ENCODE peak calls at places on chromosome 18, in five cellular contexts. J is CD4-positive, alpha-beta T cell; P is heart right ventricle; W is body of pancreas; B is CD8-positive, alpha-beta memory T cell. L is an unnamed sample.

GRCh38 chr18:42330296-42330695 is 375.3 kb downstream of the PIK3C3 start:
- DNase-seq in J (no peak), P (no peak), W (no peak), B (no peak), L (no peak)

GRCh38 chr18:48640566-48641270 is 101.9 kb downstream of the CTIF start:
- DNase-seq in J (no peak), P (no peak), W (no peak), B (no peak), L (no peak)

GRCh38 chr18:55900380-55900779 is 312.4 kb upstream of the TCF4 start:
- DNase-seq in J (no peak), P (no peak), W (no peak), B (no peak), L (no peak)

GRCh38 chr18:59085797-59086196 is 53.9 kb upstream of the SEC11C start:
- DNase-seq in J (no peak), P (no peak), W (no peak), B (no peak), L (no peak)

GRCh38 chr18:48229445-48230052 is 179.6 kb downstream of the ZBTB7C start:
- DNase-seq in J (no peak), P (no peak), W (no peak), B (no peak), L (no peak)

GRCh38 chr18:43751835-43752234 is 474.5 kb upstream of the SYT4 start:
- DNase-seq in J (no peak), P (no peak), W (no peak), B (no peak), L (no peak)

GRCh38 chr18:45081579-45082181 is 401.0 kb downstream of the SETBP1 start:
- DNase-seq in J (no peak), P (no peak), W (no peak), B (no peak), L (no peak)

GRCh38 chr18:69590150-69590549 is 189.5 kb downstream of the DOK6 start:
- DNase-seq in J (no peak), P (no peak), W (no peak), B (no peak), L (no peak)

GRCh38 chr18:48924621-48925601 is 25.9 kb downstream of the SMAD7 start:
- DNase-seq in J (no peak), P (no peak), W (no peak), B (no peak), L (peak; percentile 74)

GRCh38 chr18:59324623-59324971 is 6.1 kb upstream of the CPLX4 start:
- DNase-seq in J (no peak), P (no peak), W (no peak), B (no peak), L (no peak)

GRCh38 chr18:2573408-2573807 is 2.1 kb downstream of the NDC80 start:
- DNase-seq in J (no peak), P (no peak), W (no peak), B (no peak), L (no peak)

GRCh38 chr18:26405190-26405781 is 143.1 kb downstream of the KCTD1 start:
- DNase-seq in J (no peak), P (peak; percentile 41), W (peak; percentile 54), B (no peak), L (no peak)

GRCh38 chr18:61948196-61948800 is 55.5 kb upstream of the RNF152 start:
- DNase-seq in J (no peak), P (no peak), W (no peak), B (no peak), L (no peak)

GRCh38 chr18:41513438-41513837 is 441.6 kb upstream of the PIK3C3 start:
- DNase-seq in J (no peak), P (no peak), W (no peak), B (no peak), L (no peak)

GRCh38 chr18:43159091-43159490 is 43.6 kb upstream of the RIT2 start:
- DNase-seq in J (no peak), P (no peak), W (peak; percentile 8), B (no peak), L (no peak)

GRCh38 chr18:28855989-28856388 is 679.1 kb upstream of the CDH2 start:
- DNase-seq in J (no peak), P (no peak), W (no peak), B (no peak), L (no peak)

GRCh38 chr18:76721207-76721996 is 101.0 kb upstream of the ZNF236 start:
- DNase-seq in J (peak; percentile 66), P (no peak), W (no peak), B (peak; percentile 28), L (no peak)

GRCh38 chr18:39839782-39840181 is 2115.3 kb upstream of the PIK3C3 start:
- DNase-seq in J (no peak), P (no peak), W (no peak), B (no peak), L (no peak)

GRCh38 chr18:78213365-78213994 is 766.1 kb upstream of the SALL3 start:
- DNase-seq in J (no peak), P (peak; percentile 62), W (no peak), B (no peak), L (no peak)

GRCh38 chr18:57743008-57743407 is 60.1 kb downstream of the ATP8B1 start:
- DNase-seq in J (no peak), P (no peak), W (no peak), B (no peak), L (no peak)

GRCh38 chr18:13448028-13448795 is 229.7 kb downstream of the LDLRAD4 start:
- DNase-seq in J (no peak), P (no peak), W (no peak), B (no peak), L (no peak)

GRCh38 chr18:3824101-3824500 is 374.1 kb downstream of the TGIF1 start:
- DNase-seq in J (no peak), P (no peak), W (no peak), B (no peak), L (no peak)

GRCh38 chr18:76688724-76689472 is 133.5 kb upstream of the ZNF236 start:
- DNase-seq in J (no peak), P (no peak), W (no peak), B (no peak), L (no peak)

GRCh38 chr18:8988262-8988871 is 114.1 kb upstream of the NDUFV2 start:
- DNase-seq in J (peak; percentile 37), P (peak; percentile 28), W (peak; percentile 76), B (peak; percentile 30), L (peak; percentile 80)

GRCh38 chr18:25516747-25517498 is 165.0 kb upstream of the ZNF521 start:
- DNase-seq in J (no peak), P (no peak), W (no peak), B (no peak), L (no peak)

GRCh38 chr18:28637897-28638296 is 461.0 kb upstream of the CDH2 start:
- DNase-seq in J (no peak), P (no peak), W (no peak), B (no peak), L (no peak)

GRCh38 chr18:48927286-48928080 is 23.3 kb downstream of the SMAD7 start:
- DNase-seq in J (no peak), P (no peak), W (no peak), B (no peak), L (peak; percentile 71)

GRCh38 chr18:58887613-58887963 is 22.9 kb downstream of the ZNF532 start:
- DNase-seq in J (no peak), P (peak; percentile 72), W (peak; percentile 22), B (no peak), L (peak; percentile 83)

GRCh38 chr18:31576670-31577069 is 15.0 kb upstream of the TTR start:
- DNase-seq in J (no peak), P (no peak), W (no peak), B (no peak), L (no peak)

GRCh38 chr18:59055345-59056032 is 84.2 kb upstream of the SEC11C start:
- DNase-seq in J (no peak), P (no peak), W (no peak), B (no peak), L (no peak)

GRCh38 chr18:53991805-53992204 is 232.7 kb downstream of the MBD2 start:
- DNase-seq in J (no peak), P (no peak), W (no peak), B (no peak), L (no peak)

GRCh38 chr18:46437019-46437418 is 220.0 kb downstream of the LOXHD1 start:
- DNase-seq in J (no peak), P (no peak), W (no peak), B (no peak), L (no peak)

GRCh38 chr18:74498712-74499629 is 2.8 kb downstream of the CNDP2 start:
- DNase-seq in J (peak; percentile 74), P (peak; percentile 46), W (peak; percentile 70), B (peak; percentile 68), L (peak; percentile 81)

GRCh38 chr18:60347526-60348045 is 25.0 kb downstream of the MC4R start:
- DNase-seq in J (no peak), P (no peak), W (no peak), B (no peak), L (no peak)

GRCh38 chr18:2955966-2956521 is 56.9 kb downstream of the LPIN2 start:
- DNase-seq in J (no peak), P (no peak), W (no peak), B (no peak), L (no peak)

GRCh38 chr18:75896865-75897264 is 469.4 kb upstream of the SMIM21 start:
- DNase-seq in J (no peak), P (no peak), W (peak; percentile 18), B (no peak), L (no peak)

GRCh38 chr18:7817596-7817995 is 250.5 kb downstream of the PTPRM start:
- DNase-seq in J (no peak), P (no peak), W (no peak), B (no peak), L (no peak)
- H3K27me3 ChIP-seq in J (no peaks in the 10 kb centered on the region), P (no peaks in the 10 kb centered on the region), W (no peaks in the 10 kb centered on the region), B (no peaks in the 10 kb centered on the region), L (no peaks in the 10 kb centered on the region)

GRCh38 chr18:79531386-79531785 is 135.7 kb downstream of the NFATC1 start:
- DNase-seq in J (no peak), P (no peak), W (peak; percentile 2), B (no peak), L (peak; percentile 34)
- H3K27me3 ChIP-seq in J (no peaks in the 10 kb centered on the region), P (no peaks in the 10 kb centered on the region), W (no peaks in the 10 kb centered on the region), B (no peaks in the 10 kb centered on the region), L (no peaks in the 10 kb centered on the region)

GRCh38 chr18:38028941-38029340 is 463.3 kb upstream of the CELF4 start:
- DNase-seq in J (no peak), P (no peak), W (no peak), B (no peak), L (no peak)
- H3K27me3 ChIP-seq in J (no peaks in the 10 kb centered on the region), P (no peaks in the 10 kb centered on the region), W (no peaks in the 10 kb centered on the region), B (no peaks in the 10 kb centered on the region), L (no peaks in the 10 kb centered on the region)

DNA sequence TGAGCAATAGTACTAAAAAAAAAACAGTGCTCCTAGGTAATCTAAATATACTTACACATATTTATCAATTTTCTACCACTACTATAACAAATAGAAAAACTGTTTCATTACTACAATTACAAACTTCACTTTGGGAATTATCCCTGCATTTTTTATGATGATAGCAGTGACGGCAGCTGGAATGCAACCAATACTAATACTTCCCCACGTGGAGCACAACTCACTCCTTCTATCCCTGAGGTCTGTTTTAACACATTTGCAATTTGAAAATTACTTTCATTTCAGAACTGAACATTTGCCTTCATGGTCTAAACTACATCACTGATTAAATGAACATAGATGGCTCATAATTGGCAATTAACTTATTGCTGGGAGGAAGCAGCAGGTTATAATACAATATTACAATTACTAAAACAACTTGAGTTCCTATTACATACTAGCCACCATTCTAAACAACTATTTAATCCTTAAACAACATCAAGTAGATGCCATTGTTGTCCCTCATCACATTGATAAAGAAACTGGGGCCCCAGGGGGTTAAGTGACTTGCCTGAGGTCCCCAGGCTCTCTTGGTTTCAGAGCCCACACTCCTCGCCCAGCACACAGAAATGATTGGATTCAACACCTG is 6.4 kb downstream of the COLEC12 start:
- DNase-seq in J (no peak), P (no peak), W (no peak), B (no peak), L (no peak)
- H3K27me3 ChIP-seq in J (peaks cover 20% of the 10 kb centered on the region), P (no peaks in the 10 kb centered on the region), W (no peaks in the 10 kb centered on the region), B (no peaks in the 10 kb centered on the region), L (no peaks in the 10 kb centered on the region)

L was measured in aorta.